ENCODE peak calls at places on chromosomes 4 and X, in nine cellular contexts. One of them, this sample, is unnamed.

GRCh38 chr4:69832326-69833030 is 27.5 kb downstream of the SULT1E1 start:
- DNase-seq in NCI-H2171 treated with DMSO at 0.1 percent for 48 hours: no peak
- DNase-seq in mesenchymal stem cell: no peak
- DNase-seq in activated naive CD4-positive, alpha-beta T cell treated with Interleukin-2 at 50 U/mL for 16 hours: no peak
- DNase-seq in T-helper 17 cell: no peak
- DNase-seq in cerebellum: no peak
- DNase-seq in epithelial cell of esophagus: no peak
- DNase-seq in nephron progenitor cell: no peak
- DNase-seq in D341Med: no peak
- DNase-seq in this sample: no peak

GRCh38 chr4:7425591-7426468 is 8.9 kb downstream of the PSAPL1 start:
- DNase-seq in nephron progenitor cell: no peak
- DNase-seq in cerebellum: no peak
- DNase-seq in activated naive CD4-positive, alpha-beta T cell treated with Interleukin-2 at 50 U/mL for 16 hours: no peak
- DNase-seq in NCI-H2171 treated with DMSO at 0.1 percent for 48 hours: no peak
- DNase-seq in D341Med: peak; percentile 17
- DNase-seq in mesenchymal stem cell: no peak
- DNase-seq in T-helper 17 cell: peak; percentile 4
- DNase-seq in epithelial cell of esophagus: no peak
- DNase-seq in this sample: no peak

GRCh38 chr4:138949866-138950265 is 65.7 kb upstream of the NOCT start:
- DNase-seq in NCI-H2171 treated with DMSO at 0.1 percent for 48 hours: no peak
- DNase-seq in cerebellum: no peak
- DNase-seq in epithelial cell of esophagus: no peak
- DNase-seq in nephron progenitor cell: no peak
- DNase-seq in mesenchymal stem cell: no peak
- DNase-seq in T-helper 17 cell: no peak
- DNase-seq in activated naive CD4-positive, alpha-beta T cell treated with Interleukin-2 at 50 U/mL for 16 hours: no peak
- DNase-seq in D341Med: no peak
- DNase-seq in this sample: no peak

GRCh38 chrX:51420610-51421009 is 75.8 kb downstream of the NUDT11 start:
- DNase-seq in D341Med: no peak
- DNase-seq in cerebellum: peak; percentile 19
- DNase-seq in activated naive CD4-positive, alpha-beta T cell treated with Interleukin-2 at 50 U/mL for 16 hours: peak; percentile 2
- DNase-seq in T-helper 17 cell: no peak
- DNase-seq in epithelial cell of esophagus: peak; percentile 38
- DNase-seq in mesenchymal stem cell: peak; percentile 18
- DNase-seq in nephron progenitor cell: peak; percentile 16
- DNase-seq in NCI-H2171 treated with DMSO at 0.1 percent for 48 hours: peak; percentile 26
- DNase-seq in this sample: no peak

GRCh38 chr4:2937146-2937857 is 25.9 kb downstream of the NOP14 start:
- DNase-seq in NCI-H2171 treated with DMSO at 0.1 percent for 48 hours: no peak
- DNase-seq in mesenchymal stem cell: no peak
- DNase-seq in epithelial cell of esophagus: peak; percentile 99
- DNase-seq in nephron progenitor cell: no peak
- DNase-seq in T-helper 17 cell: no peak
- DNase-seq in activated naive CD4-positive, alpha-beta T cell treated with Interleukin-2 at 50 U/mL for 16 hours: peak; percentile 48
- DNase-seq in D341Med: peak; percentile 32
- DNase-seq in cerebellum: no peak
- DNase-seq in this sample: no peak

GRCh38 chrX:140507223-140507981 is 2.5 kb upstream of the SOX3 start:
- DNase-seq in T-helper 17 cell: no peak
- DNase-seq in cerebellum: no peak
- DNase-seq in mesenchymal stem cell: no peak
- DNase-seq in epithelial cell of esophagus: peak; percentile 67
- DNase-seq in D341Med: no peak
- DNase-seq in NCI-H2171 treated with DMSO at 0.1 percent for 48 hours: no peak
- DNase-seq in nephron progenitor cell: no peak
- DNase-seq in activated naive CD4-positive, alpha-beta T cell treated with Interleukin-2 at 50 U/mL for 16 hours: no peak
- DNase-seq in this sample: no peak

GRCh38 chr4:119632216-119632615 is 3.6 kb upstream of the PDE5A start:
- DNase-seq in epithelial cell of esophagus: peak; percentile 50
- DNase-seq in activated naive CD4-positive, alpha-beta T cell treated with Interleukin-2 at 50 U/mL for 16 hours: no peak
- DNase-seq in nephron progenitor cell: no peak
- DNase-seq in T-helper 17 cell: no peak
- DNase-seq in mesenchymal stem cell: peak; percentile 54
- DNase-seq in NCI-H2171 treated with DMSO at 0.1 percent for 48 hours: no peak
- DNase-seq in cerebellum: no peak
- DNase-seq in D341Med: no peak
- DNase-seq in this sample: no peak

GRCh38 chrX:54560411-54560810 is 30.4 kb downstream of the GNL3L start:
- DNase-seq in mesenchymal stem cell: no peak
- DNase-seq in nephron progenitor cell: no peak
- DNase-seq in D341Med: no peak
- DNase-seq in NCI-H2171 treated with DMSO at 0.1 percent for 48 hours: no peak
- DNase-seq in activated naive CD4-positive, alpha-beta T cell treated with Interleukin-2 at 50 U/mL for 16 hours: no peak
- DNase-seq in epithelial cell of esophagus: no peak
- DNase-seq in T-helper 17 cell: no peak
- DNase-seq in cerebellum: no peak
- DNase-seq in this sample: no peak

GRCh38 chr4:106548446-106549044 is 180.0 kb upstream of the GIMD1 start:
- DNase-seq in T-helper 17 cell: no peak
- DNase-seq in NCI-H2171 treated with DMSO at 0.1 percent for 48 hours: no peak
- DNase-seq in D341Med: no peak
- DNase-seq in epithelial cell of esophagus: no peak
- DNase-seq in nephron progenitor cell: no peak
- DNase-seq in mesenchymal stem cell: no peak
- DNase-seq in activated naive CD4-positive, alpha-beta T cell treated with Interleukin-2 at 50 U/mL for 16 hours: no peak
- DNase-seq in cerebellum: no peak
- DNase-seq in this sample: no peak

GRCh38 chr4:182143822-182144620 is 99.2 kb upstream of the TENM3 start:
- DNase-seq in NCI-H2171 treated with DMSO at 0.1 percent for 48 hours: peak; percentile 32
- DNase-seq in epithelial cell of esophagus: peak; percentile 69
- DNase-seq in nephron progenitor cell: peak; percentile 72
- DNase-seq in cerebellum: no peak
- DNase-seq in T-helper 17 cell: no peak
- DNase-seq in activated naive CD4-positive, alpha-beta T cell treated with Interleukin-2 at 50 U/mL for 16 hours: no peak
- DNase-seq in D341Med: peak; percentile 77
- DNase-seq in mesenchymal stem cell: peak; percentile 18
- DNase-seq in this sample: no peak

GRCh38 chrX:95703696-95704095 is 980.9 kb upstream of the DIAPH2 start:
- DNase-seq in D341Med: no peak
- DNase-seq in cerebellum: no peak
- DNase-seq in epithelial cell of esophagus: peak; percentile 10
- DNase-seq in nephron progenitor cell: no peak
- DNase-seq in mesenchymal stem cell: peak; percentile 0
- DNase-seq in NCI-H2171 treated with DMSO at 0.1 percent for 48 hours: no peak
- DNase-seq in activated naive CD4-positive, alpha-beta T cell treated with Interleukin-2 at 50 U/mL for 16 hours: no peak
- DNase-seq in T-helper 17 cell: no peak
- DNase-seq in this sample: no peak

GRCh38 chrX:45774961-45775360 is 574.3 kb upstream of the DIPK2B start:
- DNase-seq in D341Med: no peak
- DNase-seq in T-helper 17 cell: no peak
- DNase-seq in cerebellum: no peak
- DNase-seq in NCI-H2171 treated with DMSO at 0.1 percent for 48 hours: no peak
- DNase-seq in epithelial cell of esophagus: peak; percentile 84
- DNase-seq in activated naive CD4-positive, alpha-beta T cell treated with Interleukin-2 at 50 U/mL for 16 hours: peak; percentile 34
- DNase-seq in mesenchymal stem cell: no peak
- DNase-seq in nephron progenitor cell: no peak
- DNase-seq in this sample: no peak

GRCh38 chr4:168183717-168184571 is 91.6 kb downstream of the ANXA10 start:
- DNase-seq in cerebellum: peak; percentile 20
- DNase-seq in mesenchymal stem cell: peak; percentile 43
- DNase-seq in nephron progenitor cell: no peak
- DNase-seq in epithelial cell of esophagus: peak; percentile 56
- DNase-seq in T-helper 17 cell: no peak
- DNase-seq in activated naive CD4-positive, alpha-beta T cell treated with Interleukin-2 at 50 U/mL for 16 hours: no peak
- DNase-seq in D341Med: no peak
- DNase-seq in NCI-H2171 treated with DMSO at 0.1 percent for 48 hours: peak; percentile 54
- DNase-seq in this sample: no peak

GRCh38 chr4:113437124-113437523 is 324.4 kb downstream of the CAMK2D start:
- DNase-seq in mesenchymal stem cell: peak; percentile 71
- DNase-seq in cerebellum: no peak
- DNase-seq in NCI-H2171 treated with DMSO at 0.1 percent for 48 hours: no peak
- DNase-seq in nephron progenitor cell: no peak
- DNase-seq in D341Med: no peak
- DNase-seq in activated naive CD4-positive, alpha-beta T cell treated with Interleukin-2 at 50 U/mL for 16 hours: no peak
- DNase-seq in epithelial cell of esophagus: no peak
- DNase-seq in T-helper 17 cell: no peak
- DNase-seq in this sample: no peak

GRCh38 chr4:23697722-23698121 is 192.1 kb downstream of the PPARGC1A start:
- DNase-seq in nephron progenitor cell: no peak
- DNase-seq in activated naive CD4-positive, alpha-beta T cell treated with Interleukin-2 at 50 U/mL for 16 hours: no peak
- DNase-seq in D341Med: no peak
- DNase-seq in cerebellum: no peak
- DNase-seq in mesenchymal stem cell: no peak
- DNase-seq in NCI-H2171 treated with DMSO at 0.1 percent for 48 hours: no peak
- DNase-seq in epithelial cell of esophagus: no peak
- DNase-seq in T-helper 17 cell: no peak
- DNase-seq in this sample: no peak

GRCh38 chr4:36269533-36269932 is 11.9 kb upstream of the DTHD1 start:
- DNase-seq in NCI-H2171 treated with DMSO at 0.1 percent for 48 hours: no peak
- DNase-seq in mesenchymal stem cell: no peak
- DNase-seq in activated naive CD4-positive, alpha-beta T cell treated with Interleukin-2 at 50 U/mL for 16 hours: no peak
- DNase-seq in D341Med: no peak
- DNase-seq in cerebellum: no peak
- DNase-seq in epithelial cell of esophagus: peak; percentile 35
- DNase-seq in nephron progenitor cell: no peak
- DNase-seq in T-helper 17 cell: no peak
- DNase-seq in this sample: no peak

GRCh38 chr4:152894673-152895072 is 41.5 kb upstream of the FHDC1 start:
- DNase-seq in cerebellum: no peak
- DNase-seq in mesenchymal stem cell: no peak
- DNase-seq in NCI-H2171 treated with DMSO at 0.1 percent for 48 hours: no peak
- DNase-seq in epithelial cell of esophagus: peak; percentile 74
- DNase-seq in nephron progenitor cell: no peak
- DNase-seq in activated naive CD4-positive, alpha-beta T cell treated with Interleukin-2 at 50 U/mL for 16 hours: no peak
- DNase-seq in D341Med: no peak
- DNase-seq in T-helper 17 cell: no peak
- DNase-seq in this sample: no peak

GRCh38 chrX:18649498-18649951 is 22.4 kb downstream of the RS1 start:
- DNase-seq in D341Med: no peak
- DNase-seq in epithelial cell of esophagus: no peak
- DNase-seq in nephron progenitor cell: peak; percentile 40
- DNase-seq in T-helper 17 cell: no peak
- DNase-seq in NCI-H2171 treated with DMSO at 0.1 percent for 48 hours: no peak
- DNase-seq in activated naive CD4-positive, alpha-beta T cell treated with Interleukin-2 at 50 U/mL for 16 hours: no peak
- DNase-seq in mesenchymal stem cell: no peak
- DNase-seq in cerebellum: no peak
- DNase-seq in this sample: no peak

GRCh38 chr4:111037591-111037990 is 414.7 kb upstream of the PITX2 start:
- DNase-seq in D341Med: no peak
- DNase-seq in nephron progenitor cell: no peak
- DNase-seq in cerebellum: no peak
- DNase-seq in T-helper 17 cell: no peak
- DNase-seq in epithelial cell of esophagus: no peak
- DNase-seq in NCI-H2171 treated with DMSO at 0.1 percent for 48 hours: no peak
- DNase-seq in activated naive CD4-positive, alpha-beta T cell treated with Interleukin-2 at 50 U/mL for 16 hours: no peak
- DNase-seq in mesenchymal stem cell: no peak
- DNase-seq in this sample: no peak

GRCh38 chr4:142959156-142959555 is 113.1 kb upstream of the INPP4B start:
- DNase-seq in cerebellum: no peak
- DNase-seq in NCI-H2171 treated with DMSO at 0.1 percent for 48 hours: no peak
- DNase-seq in T-helper 17 cell: no peak
- DNase-seq in activated naive CD4-positive, alpha-beta T cell treated with Interleukin-2 at 50 U/mL for 16 hours: no peak
- DNase-seq in D341Med: no peak
- DNase-seq in epithelial cell of esophagus: peak; percentile 51
- DNase-seq in mesenchymal stem cell: no peak
- DNase-seq in nephron progenitor cell: no peak
- DNase-seq in this sample: no peak

GRCh38 chrX:119496521-119496829 is 28.2 kb downstream of the SLC25A5 start:
- DNase-seq in cerebellum: no peak
- DNase-seq in T-helper 17 cell: no peak
- DNase-seq in activated naive CD4-positive, alpha-beta T cell treated with Interleukin-2 at 50 U/mL for 16 hours: no peak
- DNase-seq in mesenchymal stem cell: no peak
- DNase-seq in NCI-H2171 treated with DMSO at 0.1 percent for 48 hours: no peak
- DNase-seq in epithelial cell of esophagus: no peak
- DNase-seq in D341Med: no peak
- DNase-seq in nephron progenitor cell: no peak
- DNase-seq in this sample: no peak

GRCh38 chr4:88958080-88958479 is 98.9 kb downstream of the FAM13A start:
- DNase-seq in NCI-H2171 treated with DMSO at 0.1 percent for 48 hours: no peak
- DNase-seq in epithelial cell of esophagus: no peak
- DNase-seq in nephron progenitor cell: no peak
- DNase-seq in mesenchymal stem cell: no peak
- DNase-seq in cerebellum: no peak
- DNase-seq in activated naive CD4-positive, alpha-beta T cell treated with Interleukin-2 at 50 U/mL for 16 hours: no peak
- DNase-seq in D341Med: no peak
- DNase-seq in T-helper 17 cell: no peak
- DNase-seq in this sample: no peak